ENCODE peak calls at places on chromosomes 5 and 9, in nine cellular contexts. A, E, S, M, U, G, T, O and V are unnamed samples.

GRCh38 chr5:170809551-170809950 is 26.0 kb downstream of the GABRP start:
- DNase-seq in O (peak; percentile 76), M (no peak), E (peak; percentile 71), A (peak; percentile 52), G (peak; percentile 59), T (peak; percentile 34), S (peak; percentile 56), U (peak; percentile 41), V (no peak)

GRCh38 chr5:161851691-161852299 is 3.9 kb downstream of the GABRA1 start:
- DNase-seq in E (peak; percentile 2), O (peak; percentile 24), A (no peak), S (no peak), M (no peak), G (peak; percentile 43), U (peak; percentile 3), T (no peak), V (no peak)

GRCh38 chr5:139263431-139263975 is 30.0 kb upstream of the MATR3 start:
- DNase-seq in A (no peak), U (no peak), E (peak; percentile 17), G (no peak), S (no peak), T (no peak), O (no peak), M (no peak), V (no peak)

GRCh38 chr5:173974688-173975239 is 14.2 kb upstream of the C5orf47 start:
- DNase-seq in G (no peak), E (no peak), A (no peak), S (no peak), M (no peak), U (no peak), T (no peak), O (no peak), V (no peak)

GRCh38 chr5:61768692-61769281 is 436.7 kb downstream of the ZSWIM6 start:
- DNase-seq in U (peak; percentile 31), T (peak; percentile 63), S (peak; percentile 13), M (peak; percentile 11), E (peak; percentile 38), G (peak; percentile 53), O (peak; percentile 19), A (peak; percentile 69), V (peak; percentile 18)

GRCh38 chr5:6576861-6577501 is 55.9 kb downstream of the NSUN2 start:
- DNase-seq in S (peak; percentile 61), U (peak; percentile 74), G (peak; percentile 96), A (peak; percentile 24), T (peak; percentile 44), E (peak; percentile 69), O (peak; percentile 60), M (peak; percentile 25), V (no peak)

GRCh38 chr5:53256746-53257145 is 147.2 kb upstream of the MOCS2 start:
- DNase-seq in T (no peak), M (peak; percentile 64), S (peak; percentile 98), G (peak; percentile 45), E (peak; percentile 74), O (no peak), A (no peak), U (no peak), V (no peak)

GRCh38 chr9:106878943-106879916 is 16.3 kb downstream of the ZNF462 start:
- DNase-seq in S (peak; percentile 98), T (no peak), O (no peak), M (no peak), G (peak; percentile 35), A (peak; percentile 74), E (peak; percentile 91), U (peak; percentile 61), V (peak; percentile 67)

GRCh38 chr9:108636023-108636422 is 219.8 kb downstream of the ACTL7B start:
- DNase-seq in U (no peak), T (peak; percentile 16), E (no peak), M (no peak), G (no peak), A (peak; percentile 23), S (no peak), O (no peak), V (no peak)

GRCh38 chr5:142356318-142356715 is 31.5 kb upstream of the SPRY4 start:
- DNase-seq in T (no peak), E (peak; percentile 92), U (no peak), O (no peak), S (peak; percentile 69), M (no peak), A (no peak), G (no peak), V (no peak)

GRCh38 chr9:14865206-14865605 is 45.0 kb downstream of the FREM1 start:
- DNase-seq in A (no peak), S (no peak), T (no peak), U (peak; percentile 56), G (no peak), E (no peak), M (no peak), O (no peak), V (no peak)

GRCh38 chr9:129071526-129072131 is 9.3 kb upstream of the DOLPP1 start:
- DNase-seq in S (no peak), M (no peak), E (no peak), T (no peak), G (no peak), O (no peak), A (peak; percentile 45), U (no peak), V (no peak)

GRCh38 chr9:129070670-129071525 is 10.0 kb upstream of the DOLPP1 start:
- DNase-seq in U (no peak), M (no peak), G (no peak), E (no peak), S (no peak), O (no peak), T (no peak), A (no peak), V (no peak)

GRCh38 chr9:129069825-129070473 is 11.0 kb upstream of the DOLPP1 start:
- DNase-seq in E (no peak), M (no peak), U (no peak), O (no peak), S (no peak), A (no peak), T (no peak), G (no peak), V (no peak)

GRCh38 chr9:129068110-129068509 is 12.8 kb upstream of the DOLPP1 start:
- DNase-seq in O (no peak), S (no peak), G (no peak), E (no peak), M (no peak), T (no peak), U (no peak), A (no peak), V (no peak)

DNA sequence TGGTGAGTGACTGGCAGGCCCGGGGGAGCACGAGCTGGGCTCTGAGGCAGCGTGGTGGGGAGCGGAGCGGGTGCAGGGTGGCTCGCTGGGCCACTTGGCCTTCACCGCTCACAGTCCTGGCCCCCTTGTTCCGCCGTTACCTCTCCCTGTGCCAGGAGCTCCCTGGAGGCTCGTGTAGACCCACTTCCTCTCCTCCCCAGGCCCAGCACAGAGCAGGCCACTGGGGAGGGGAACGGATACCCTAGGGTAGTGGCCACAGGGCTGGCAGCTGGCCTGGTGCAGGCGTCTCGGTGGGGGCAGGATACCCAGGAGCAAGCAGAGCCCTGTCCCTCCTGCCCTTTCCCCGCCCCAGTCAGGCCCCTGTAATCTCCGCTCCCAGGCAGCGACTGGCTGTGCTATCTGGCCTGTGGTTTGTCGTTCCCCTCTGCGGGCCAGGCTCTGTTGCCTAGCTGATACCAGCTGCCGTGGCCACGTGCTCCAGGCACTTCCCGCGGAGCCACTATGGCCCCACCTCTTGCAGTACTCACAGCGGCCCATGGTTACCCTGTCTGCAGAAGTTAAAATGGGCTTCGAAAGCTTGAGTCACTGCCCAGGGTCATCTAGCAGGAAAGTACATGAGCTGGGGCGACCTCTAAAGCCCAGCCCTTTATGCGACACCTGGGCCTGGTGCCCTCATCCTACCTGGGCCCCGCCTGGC is 11.6 kb upstream of the DOLPP1 start:
- DNase-seq in T (no peak), U (peak; percentile 72), E (no peak), A (no peak), G (no peak), S (no peak), O (no peak), M (no peak), V (peak; percentile 47)
- H3K9ac ChIP-seq in T (no peak overlapping the region), U (no peak overlapping the region), E (no peak overlapping the region), A (no peak overlapping the region), G (no peak overlapping the region), S (no peak overlapping the region), O (no peak overlapping the region), M (no peak overlapping the region), V (no peak overlapping the region)

GRCh38 chr9:77598510-77598909 is 49.6 kb downstream of the GNA14 start:
- DNase-seq in G (no peak), S (peak; percentile 72), T (no peak), E (peak; percentile 33), A (no peak), M (no peak), U (no peak), O (no peak), V (peak; percentile 41)

GRCh38 chr9:77597057-77597456 is 51.1 kb downstream of the GNA14 start:
- DNase-seq in E (no peak), O (no peak), G (no peak), S (no peak), M (no peak), A (no peak), T (no peak), U (no peak), V (no peak)

GRCh38 chr9:77593528-77593927 is 54.6 kb downstream of the GNA14 start:
- DNase-seq in G (no peak), O (no peak), T (no peak), E (no peak), U (no peak), S (no peak), A (no peak), M (no peak), V (no peak)

GRCh38 chr9:77594963-77595362 is 53.2 kb downstream of the GNA14 start:
- DNase-seq in E (no peak), O (no peak), U (no peak), M (no peak), A (no peak), S (no peak), G (no peak), T (no peak), V (no peak)

GRCh38 chr9:77595426-77596051 is 52.6 kb downstream of the GNA14 start:
- DNase-seq in E (no peak), M (no peak), A (no peak), O (no peak), G (no peak), U (peak; percentile 73), T (no peak), S (peak; percentile 13), V (no peak)
- H3K4me3 ChIP-seq in E (no peak overlapping the region), M (no peak overlapping the region), A (no peak overlapping the region), O (no peak overlapping the region), G (no peak overlapping the region), U (no peak overlapping the region), T (no peak overlapping the region), S (no peak overlapping the region), V (no peak overlapping the region)

DNA sequence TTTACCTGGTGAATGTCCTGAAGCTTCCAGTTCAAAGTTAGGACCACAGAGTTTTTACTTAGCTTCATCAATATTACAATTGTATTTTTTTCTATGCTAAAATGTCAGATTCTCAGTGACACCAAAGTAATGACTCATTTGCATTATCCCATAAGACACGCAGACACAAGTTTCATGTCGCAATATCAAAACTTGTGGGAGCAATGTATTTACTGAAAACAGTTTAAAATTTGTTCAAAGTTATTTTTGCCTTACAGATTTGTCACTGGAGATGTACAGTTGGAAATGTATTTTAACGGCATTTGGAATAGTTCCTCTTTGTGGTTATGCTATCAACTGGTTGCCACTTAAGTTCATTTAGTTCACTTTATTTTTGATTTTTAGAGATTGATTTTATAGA is 36.2 kb upstream of the DAP start:
- DNase-seq in O (no peak), U (no peak), G (no peak), E (peak; percentile 63), S (no peak), T (no peak), M (no peak), A (no peak), V (no peak)
- H3K9ac ChIP-seq in O (no peak overlapping the region), U (no peak overlapping the region), G (no peak overlapping the region), E (no peak overlapping the region), S (no peak overlapping the region), T (no peak overlapping the region), M (no peak overlapping the region), A (no peak overlapping the region), V (no peak overlapping the region)

GRCh38 chr9:92140074-92140753 is 25.0 kb upstream of the SPTLC1 start:
- DNase-seq in A (peak; percentile 89), S (peak; percentile 61), U (peak; percentile 86), O (peak; percentile 68), G (peak; percentile 73), M (no peak), T (peak; percentile 38), E (peak; percentile 81), V (peak; percentile 68)
- H3K4me3 ChIP-seq in A (no peak overlapping the region), S (no peak overlapping the region), U (peak overlapping the region; percentile 43), O (peak overlapping the region; percentile 37), G (peak overlapping the region; percentile 58), M (no peak overlapping the region), T (no peak overlapping the region), E (peak overlapping the region; percentile 71), V (no peak overlapping the region)